ENCODE peak calls at places on chromosomes 5 and 9, in six cellular contexts. One of them, this sample, is unnamed.

GRCh38 chr9:69579032-69579748 is 93.0 kb downstream of the APBA1 start:
- DNase-seq in K562: no peak
- DNase-seq in GM12878: no peak
- DNase-seq in SK-N-SH: no peak
- DNase-seq in HepG2: no peak
- DNase-seq in H1: no peak
- DNase-seq in this sample: no peak

GRCh38 chr9:125969462-125969861 is 222.3 kb downstream of the PBX3 start:
- DNase-seq in K562: no peak
- DNase-seq in GM12878: no peak
- DNase-seq in H1: no peak
- DNase-seq in SK-N-SH: no peak
- DNase-seq in HepG2: no peak
- DNase-seq in this sample: no peak

GRCh38 chr9:126533911-126534300 is 79.8 kb upstream of the LMX1B start:
- DNase-seq in SK-N-SH: no peak
- DNase-seq in GM12878: no peak
- DNase-seq in HepG2: no peak
- DNase-seq in H1: no peak
- DNase-seq in K562: no peak
- DNase-seq in this sample: no peak

GRCh38 chr5:176573564-176574296 is 24.6 kb downstream of the CDHR2 start:
- DNase-seq in SK-N-SH: peak; percentile 94
- DNase-seq in H1: no peak
- DNase-seq in HepG2: peak; percentile 38
- DNase-seq in K562: peak; percentile 87
- DNase-seq in GM12878: no peak
- DNase-seq in this sample: no peak

GRCh38 chr5:116521173-116521872 is 53.3 kb downstream of the SEMA6A start:
- DNase-seq in GM12878: no peak
- DNase-seq in SK-N-SH: no peak
- DNase-seq in K562: no peak
- DNase-seq in HepG2: no peak
- DNase-seq in H1: no peak
- DNase-seq in this sample: no peak

GRCh38 chr9:114539718-114540410 is 34.6 kb upstream of the WHRN start:
- DNase-seq in H1: no peak
- DNase-seq in K562: no peak
- DNase-seq in HepG2: no peak
- DNase-seq in GM12878: no peak
- DNase-seq in SK-N-SH: no peak
- DNase-seq in this sample: no peak

GRCh38 chr5:74123928-74124327 is 497.9 kb downstream of the ARHGEF28 start:
- DNase-seq in SK-N-SH: no peak
- DNase-seq in HepG2: no peak
- DNase-seq in K562: no peak
- DNase-seq in H1: no peak
- DNase-seq in GM12878: no peak
- DNase-seq in this sample: no peak

GRCh38 chr5:141826674-141827073 is 51.5 kb downstream of the PCDH1 start:
- DNase-seq in GM12878: no peak
- DNase-seq in H1: no peak
- DNase-seq in K562: no peak
- DNase-seq in HepG2: no peak
- DNase-seq in SK-N-SH: no peak
- DNase-seq in this sample: no peak

GRCh38 chr9:98504883-98505282 is 203.9 kb downstream of the GABBR2 start:
- DNase-seq in K562: no peak
- DNase-seq in H1: no peak
- DNase-seq in SK-N-SH: no peak
- DNase-seq in GM12878: no peak
- DNase-seq in HepG2: no peak
- DNase-seq in this sample: no peak

GRCh38 chr5:85823462-85824426 is 794.0 kb upstream of the COX7C start:
- DNase-seq in K562: peak; percentile 65
- DNase-seq in H1: no peak
- DNase-seq in HepG2: no peak
- DNase-seq in GM12878: no peak
- DNase-seq in SK-N-SH: no peak
- DNase-seq in this sample: no peak

GRCh38 chr9:93111001-93111370 is 15.0 kb downstream of the CARD19 start:
- DNase-seq in SK-N-SH: no peak
- DNase-seq in H1: no peak
- DNase-seq in HepG2: no peak
- DNase-seq in GM12878: no peak
- DNase-seq in K562: no peak
- DNase-seq in this sample: no peak

GRCh38 chr9:89160797-89161196 is 17.8 kb downstream of the SHC3 start:
- DNase-seq in H1: no peak
- DNase-seq in GM12878: no peak
- DNase-seq in SK-N-SH: no peak
- DNase-seq in HepG2: no peak
- DNase-seq in K562: no peak
- DNase-seq in this sample: no peak

GRCh38 chr5:101678494-101679193 is 617.4 kb downstream of the SLCO4C1 start:
- DNase-seq in HepG2: peak; percentile 52
- DNase-seq in H1: peak; percentile 47
- DNase-seq in K562: peak; percentile 18
- DNase-seq in GM12878: peak; percentile 7
- DNase-seq in SK-N-SH: peak; percentile 43
- DNase-seq in this sample: peak; percentile 13

GRCh38 chr5:59021286-59021673 is 438.4 kb downstream of the RAB3C start:
- DNase-seq in GM12878: no peak
- DNase-seq in SK-N-SH: no peak
- DNase-seq in K562: no peak
- DNase-seq in HepG2: no peak
- DNase-seq in H1: no peak
- DNase-seq in this sample: no peak

GRCh38 chr5:14864181-14864812 is 7.3 kb downstream of the ANKH start:
- DNase-seq in K562: no peak
- DNase-seq in SK-N-SH: no peak
- DNase-seq in H1: no peak
- DNase-seq in HepG2: no peak
- DNase-seq in GM12878: no peak
- DNase-seq in this sample: no peak

GRCh38 chr9:126724226-126724625 is 80.6 kb upstream of the ZBTB43 start:
- DNase-seq in K562: no peak
- DNase-seq in H1: no peak
- DNase-seq in GM12878: no peak
- DNase-seq in HepG2: no peak
- DNase-seq in SK-N-SH: peak; percentile 42
- DNase-seq in this sample: no peak

GRCh38 chr5:59246470-59247250 is 646.9 kb downstream of the PDE4D start:
- DNase-seq in HepG2: no peak
- DNase-seq in K562: no peak
- DNase-seq in SK-N-SH: no peak
- DNase-seq in H1: no peak
- DNase-seq in GM12878: no peak
- DNase-seq in this sample: no peak

GRCh38 chr5:33272288-33272687 is 168.5 kb upstream of the TARS1 start:
- DNase-seq in H1: no peak
- DNase-seq in K562: no peak
- DNase-seq in GM12878: no peak
- DNase-seq in HepG2: no peak
- DNase-seq in SK-N-SH: no peak
- DNase-seq in this sample: no peak

GRCh38 chr9:131264231-131264630 is 12.1 kb downstream of the FAM78A start:
- DNase-seq in H1: no peak
- DNase-seq in K562: peak; percentile 63
- DNase-seq in HepG2: no peak
- DNase-seq in SK-N-SH: peak; percentile 74
- DNase-seq in GM12878: no peak
- DNase-seq in this sample: no peak

GRCh38 chr9:116423149-116423548 is 264.0 kb upstream of the TRIM32 start:
- DNase-seq in K562: no peak
- DNase-seq in GM12878: no peak
- DNase-seq in SK-N-SH: no peak
- DNase-seq in HepG2: no peak
- DNase-seq in H1: no peak
- DNase-seq in this sample: no peak

GRCh38 chr5:37839441-37840035 is 303 bp downstream of the GDNF start:
- DNase-seq in GM12878: no peak
- DNase-seq in HepG2: peak; percentile 35
- DNase-seq in K562: no peak
- DNase-seq in H1: no peak
- DNase-seq in SK-N-SH: peak; percentile 70
- DNase-seq in this sample: no peak

GRCh38 chr5:95733100-95733499 is 2.0 kb downstream of the RHOBTB3 start:
- DNase-seq in K562: no peak
- DNase-seq in SK-N-SH: no peak
- DNase-seq in GM12878: no peak
- DNase-seq in HepG2: no peak
- DNase-seq in H1: no peak
- DNase-seq in this sample: no peak

GRCh38 chr5:95731571-95732554 is 727 bp downstream of the RHOBTB3 start:
- DNase-seq in SK-N-SH: peak; percentile 75
- DNase-seq in K562: no peak
- DNase-seq in HepG2: peak; percentile 20
- DNase-seq in H1: no peak
- DNase-seq in GM12878: no peak
- DNase-seq in this sample: no peak

GRCh38 chr5:95735436-95735835 is 4.3 kb downstream of the RHOBTB3 start:
- DNase-seq in GM12878: no peak
- DNase-seq in H1: no peak
- DNase-seq in K562: no peak
- DNase-seq in HepG2: no peak
- DNase-seq in SK-N-SH: no peak
- DNase-seq in this sample: no peak

GRCh38 chr5:95734156-95734555 is 3.0 kb downstream of the RHOBTB3 start:
- DNase-seq in GM12878: no peak
- DNase-seq in HepG2: no peak
- DNase-seq in H1: no peak
- DNase-seq in SK-N-SH: no peak
- DNase-seq in K562: no peak
- DNase-seq in this sample: no peak

DNA sequence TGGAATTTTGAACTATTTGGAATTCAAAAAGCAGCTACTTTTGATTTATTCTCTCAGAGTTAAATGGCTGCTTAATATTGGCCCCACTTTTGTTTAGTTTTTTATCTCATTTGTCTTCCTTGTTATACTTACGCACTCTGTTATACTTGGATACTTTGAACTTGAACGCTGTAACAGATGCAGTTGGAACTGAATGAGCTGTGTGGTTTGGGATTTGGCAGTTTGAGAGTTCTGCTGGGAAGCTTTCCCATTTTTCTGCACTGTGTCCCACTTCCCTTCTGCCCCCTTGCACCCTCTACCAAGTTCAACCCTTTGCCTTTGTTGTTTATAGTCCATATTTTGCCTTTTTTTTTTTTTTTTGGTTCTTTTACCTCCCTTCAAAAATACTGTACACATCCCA is 3.8 kb downstream of the RHOBTB3 start:
- DNase-seq in SK-N-SH: no peak
- DNase-seq in GM12878: no peak
- DNase-seq in K562: no peak
- DNase-seq in HepG2: no peak
- DNase-seq in H1: no peak
- DNase-seq in this sample: no peak
- H3K4me3 ChIP-seq in SK-N-SH: peak overlapping the region; percentile 13
- H3K4me3 ChIP-seq in GM12878: peak overlapping the region; percentile 34
- H3K4me3 ChIP-seq in K562: peak overlapping the region; percentile 81
- H3K4me3 ChIP-seq in HepG2: no peak overlapping the region
- H3K4me3 ChIP-seq in H1: no peak overlapping the region
- H3K4me3 ChIP-seq in this sample: no peak overlapping the region

GRCh38 chr5:541148-541887 is 17.1 kb upstream of the SLC9A3 start:
- DNase-seq in GM12878: no peak
- DNase-seq in H1: no peak
- DNase-seq in HepG2: no peak
- DNase-seq in SK-N-SH: no peak
- DNase-seq in K562: peak; percentile 82
- DNase-seq in this sample: no peak
- TF ChIP-seq GABPA in GM12878: no peak
- TF ChIP-seq GABPA in H1: no peak
- TF ChIP-seq GABPA in HepG2: no peak
- TF ChIP-seq GABPA in SK-N-SH: no peak
- TF ChIP-seq GABPA in K562: no peak
- TF ChIP-seq GABPA in this sample: no peak

GRCh38 chr5:180090098-180090768 is 18.7 kb upstream of the RNF130 start:
- DNase-seq in H1: peak; percentile 80
- DNase-seq in K562: peak; percentile 78
- DNase-seq in HepG2: peak; percentile 36
- DNase-seq in SK-N-SH: peak; percentile 92
- DNase-seq in GM12878: no peak
- DNase-seq in this sample: peak; percentile 63
- H3K4me3 ChIP-seq in H1: peak overlapping the region; percentile 13
- H3K4me3 ChIP-seq in K562: peak overlapping the region; percentile 45
- H3K4me3 ChIP-seq in HepG2: peak overlapping the region; percentile 34
- H3K4me3 ChIP-seq in SK-N-SH: peak overlapping the region; percentile 64
- H3K4me3 ChIP-seq in GM12878: no peak overlapping the region
- H3K4me3 ChIP-seq in this sample: peak overlapping the region; percentile 44

GRCh38 chr5:2015961-2016360 is 133.2 kb upstream of the IRX4 start:
- DNase-seq in SK-N-SH: no peak
- DNase-seq in HepG2: no peak
- DNase-seq in GM12878: no peak
- DNase-seq in K562: no peak
- DNase-seq in H1: no peak
- DNase-seq in this sample: no peak

GRCh38 chr5:2015116-2015848 is 132.6 kb upstream of the IRX4 start:
- DNase-seq in HepG2: no peak
- DNase-seq in GM12878: no peak
- DNase-seq in SK-N-SH: no peak
- DNase-seq in K562: no peak
- DNase-seq in H1: no peak
- DNase-seq in this sample: no peak

GRCh38 chr5:2019716-2020115 is 137.0 kb upstream of the IRX4 start:
- DNase-seq in K562: no peak
- DNase-seq in HepG2: no peak
- DNase-seq in GM12878: no peak
- DNase-seq in SK-N-SH: no peak
- DNase-seq in H1: no peak
- DNase-seq in this sample: no peak

GRCh38 chr5:2018390-2018724 is 135.6 kb upstream of the IRX4 start:
- DNase-seq in GM12878: no peak
- DNase-seq in HepG2: no peak
- DNase-seq in K562: no peak
- DNase-seq in H1: no peak
- DNase-seq in SK-N-SH: no peak
- DNase-seq in this sample: no peak

DNA sequence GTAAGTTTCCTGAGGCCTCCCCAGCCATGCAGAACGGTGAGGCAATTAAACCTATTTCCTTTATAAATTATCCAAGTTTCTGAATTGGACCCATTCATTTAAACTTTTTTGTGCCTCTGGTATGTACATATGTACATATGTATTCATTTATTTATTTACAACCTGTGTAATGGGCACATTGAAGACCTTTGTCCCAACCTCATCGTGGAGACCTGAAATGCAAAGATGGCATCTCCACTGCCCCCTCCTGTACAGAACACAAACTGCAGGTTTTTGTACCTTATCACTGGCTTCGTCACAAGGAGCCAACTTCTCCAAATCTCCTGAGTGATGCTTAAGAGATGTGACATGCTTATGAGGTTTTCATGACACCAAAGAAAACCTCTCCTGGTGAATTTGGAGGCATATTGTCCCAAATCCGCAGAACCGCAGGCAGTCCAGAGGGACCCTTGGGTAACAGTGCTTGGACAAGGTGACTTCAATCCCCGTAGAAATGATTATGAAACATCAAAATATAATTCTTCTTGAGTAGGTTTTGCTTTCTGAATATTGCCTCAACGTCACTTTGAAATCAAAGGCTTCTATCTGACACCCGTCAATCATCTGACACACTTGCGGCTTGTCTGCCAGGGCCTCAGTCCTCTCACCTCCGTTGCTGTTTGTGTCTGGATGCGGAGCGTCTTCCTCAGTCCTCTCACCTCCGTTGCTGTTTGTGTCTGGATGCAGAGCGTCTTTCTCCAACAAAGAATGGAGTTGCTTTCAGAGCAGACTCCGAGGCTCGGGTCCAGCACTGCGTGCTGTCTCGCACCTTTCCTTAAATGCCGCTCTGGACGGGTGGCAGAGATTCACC is 135.0 kb upstream of the IRX4 start:
- DNase-seq in H1: peak; percentile 21
- DNase-seq in K562: peak; percentile 64
- DNase-seq in SK-N-SH: peak; percentile 42
- DNase-seq in HepG2: peak; percentile 8
- DNase-seq in GM12878: no peak
- DNase-seq in this sample: peak; percentile 49
- TF ChIP-seq GABPA in H1: no peak
- TF ChIP-seq GABPA in K562: no peak
- TF ChIP-seq GABPA in SK-N-SH: no peak
- TF ChIP-seq GABPA in HepG2: no peak
- TF ChIP-seq GABPA in GM12878: no peak
- TF ChIP-seq GABPA in this sample: no peak

This sample was measured in HL-60.